ENCODE peak calls at places on chromosomes 13 and 19, in ten cellular contexts. X is fibroblast of lung, J is stomach, K is ascending aorta, O is ovary, C is PC-3, Z is IMR-90, S is BE2C, B is breast epithelium, F is foreskin fibroblast. N is an unnamed sample.

GRCh38 chr19:40614595-40615411 is 13.6 kb downstream of the LTBP4 start:
- DNase-seq in K (peak; percentile 90), C (peak; percentile 79), X (peak; percentile 98), Z (peak; percentile 99), O (peak; percentile 89), B (peak; percentile 75), J (peak; percentile 82), F (peak; percentile 99), S (peak; percentile 84), N (peak; percentile 98)

GRCh38 chr19:37078717-37079032 is 442 bp downstream of the ZNF420 start:
- DNase-seq in J (no peak), C (no peak), S (no peak), F (peak; percentile 5), B (no peak), Z (no peak), K (no peak), O (no peak), X (no peak), N (no peak)

GRCh38 chr13:30943881-30944280 is 11.4 kb downstream of the TEX26 start:
- DNase-seq in Z (no peak), F (peak; percentile 37), O (no peak), S (no peak), B (no peak), K (no peak), J (no peak), C (no peak), X (peak; percentile 28), N (no peak)

GRCh38 chr19:39363909-39364457 is 21.8 kb downstream of the SAMD4B start:
- DNase-seq in C (no peak), F (peak; percentile 78), O (no peak), S (no peak), K (no peak), J (no peak), B (no peak), Z (peak; percentile 80), X (peak; percentile 67), N (no peak)

GRCh38 chr19:36488118-36488815 is 1.1 kb downstream of the ZNF566 start:
- DNase-seq in C (no peak), X (peak; percentile 27), O (no peak), F (no peak), J (no peak), S (no peak), K (no peak), Z (peak; percentile 53), B (no peak), N (no peak)

GRCh38 chr19:21101511-21102242 is 19.7 kb downstream of the ZNF714 start:
- DNase-seq in B (no peak), F (no peak), K (no peak), Z (peak; percentile 37), J (no peak), X (no peak), S (no peak), O (no peak), C (no peak), N (no peak)

GRCh38 chr13:22915442-22916082 is 265.2 kb upstream of the SGCG start:
- DNase-seq in X (peak; percentile 64), F (peak; percentile 62), J (peak; percentile 40), S (peak; percentile 30), K (no peak), B (no peak), C (no peak), O (peak; percentile 75), Z (peak; percentile 17), N (peak; percentile 45)

GRCh38 chr13:87798536-87798935 is 127.4 kb downstream of the SLITRK5 start:
- DNase-seq in F (no peak), X (no peak), C (no peak), S (peak; percentile 56), O (no peak), J (no peak), Z (no peak), B (no peak), K (no peak), N (no peak)

GRCh38 chr19:42443944-42444398 is 1.2 kb upstream of the CXCL17 start:
- DNase-seq in X (no peak), F (no peak), C (no peak), Z (no peak), O (no peak), J (peak; percentile 51), S (no peak), B (no peak), K (no peak), N (no peak)

GRCh38 chr19:55176116-55176515 is 4.0 kb downstream of the SYT5 start:
- DNase-seq in Z (no peak), F (no peak), B (no peak), O (no peak), K (no peak), J (no peak), S (no peak), X (no peak), C (no peak), N (no peak)

GRCh38 chr19:47369923-47370625 is 21.0 kb downstream of the DHX34 start:
- DNase-seq in Z (peak; percentile 74), J (no peak), B (no peak), K (no peak), F (peak; percentile 81), X (peak; percentile 73), C (no peak), S (no peak), O (no peak), N (peak; percentile 56)

GRCh38 chr13:59247166-59247565 is 916.6 kb downstream of the DIAPH3 start:
- DNase-seq in S (peak; percentile 88), C (no peak), O (no peak), J (peak; percentile 49), Z (no peak), K (no peak), B (no peak), F (no peak), X (no peak), N (no peak)

DNA sequence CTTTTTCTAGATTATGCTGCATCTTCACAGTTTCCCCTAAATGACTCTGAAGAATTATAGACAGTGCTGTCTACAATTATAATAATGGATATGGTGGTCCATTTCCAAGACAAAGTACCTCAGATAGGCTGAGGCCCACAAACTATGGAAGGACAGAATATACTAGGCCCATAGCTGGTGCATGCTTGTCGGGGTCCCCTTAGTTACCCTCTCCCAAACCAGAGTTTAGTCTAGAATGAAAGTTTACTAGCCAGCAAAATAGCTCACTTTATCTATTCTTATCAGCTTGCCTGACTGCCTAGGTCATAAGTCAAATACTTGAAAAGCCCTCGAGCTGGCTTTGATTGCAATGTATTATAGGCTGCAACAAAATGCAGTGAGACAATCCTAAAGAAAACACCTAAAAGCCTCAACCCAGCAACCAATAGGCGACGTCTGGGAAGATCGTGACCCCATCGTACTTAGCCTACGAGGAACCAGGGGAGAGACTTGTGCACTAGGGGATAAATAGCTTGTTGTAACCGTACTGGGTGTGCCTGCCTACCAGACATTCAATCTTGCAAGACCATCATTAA is 785 bp upstream of the IGFL2 start:
- DNase-seq in F (no peak), B (no peak), C (no peak), Z (no peak), X (no peak), J (no peak), K (no peak), S (no peak), O (no peak), N (no peak)
- TF ChIP-seq CTCF in F (no peak), B (no peak), C (no peak), Z (no peak), X (no peak), J (no peak), K (no peak), S (no peak), O (no peak), N (no peak)

GRCh38 chr19:13171146-13171545 is 20.9 kb downstream of the IER2 start:
- DNase-seq in J (no peak), B (no peak), Z (no peak), C (no peak), O (no peak), X (no peak), K (no peak), S (no peak), F (no peak), N (no peak)

GRCh38 chr19:13173129-13173737 is 23.0 kb downstream of the IER2 start:
- DNase-seq in F (no peak), S (no peak), O (no peak), J (no peak), X (no peak), K (no peak), B (no peak), Z (no peak), C (no peak), N (no peak)

GRCh38 chr19:13169769-13170168 is 19.6 kb downstream of the IER2 start:
- DNase-seq in J (peak; percentile 67), F (peak; percentile 86), Z (peak; percentile 65), O (no peak), C (peak; percentile 99), B (peak; percentile 78), S (no peak), K (no peak), X (peak; percentile 44), N (no peak)

GRCh38 chr19:13176345-13176744 is 26.1 kb downstream of the IER2 start:
- DNase-seq in C (peak; percentile 68), B (no peak), K (no peak), O (no peak), F (no peak), J (no peak), X (no peak), S (no peak), Z (no peak), N (no peak)

DNA sequence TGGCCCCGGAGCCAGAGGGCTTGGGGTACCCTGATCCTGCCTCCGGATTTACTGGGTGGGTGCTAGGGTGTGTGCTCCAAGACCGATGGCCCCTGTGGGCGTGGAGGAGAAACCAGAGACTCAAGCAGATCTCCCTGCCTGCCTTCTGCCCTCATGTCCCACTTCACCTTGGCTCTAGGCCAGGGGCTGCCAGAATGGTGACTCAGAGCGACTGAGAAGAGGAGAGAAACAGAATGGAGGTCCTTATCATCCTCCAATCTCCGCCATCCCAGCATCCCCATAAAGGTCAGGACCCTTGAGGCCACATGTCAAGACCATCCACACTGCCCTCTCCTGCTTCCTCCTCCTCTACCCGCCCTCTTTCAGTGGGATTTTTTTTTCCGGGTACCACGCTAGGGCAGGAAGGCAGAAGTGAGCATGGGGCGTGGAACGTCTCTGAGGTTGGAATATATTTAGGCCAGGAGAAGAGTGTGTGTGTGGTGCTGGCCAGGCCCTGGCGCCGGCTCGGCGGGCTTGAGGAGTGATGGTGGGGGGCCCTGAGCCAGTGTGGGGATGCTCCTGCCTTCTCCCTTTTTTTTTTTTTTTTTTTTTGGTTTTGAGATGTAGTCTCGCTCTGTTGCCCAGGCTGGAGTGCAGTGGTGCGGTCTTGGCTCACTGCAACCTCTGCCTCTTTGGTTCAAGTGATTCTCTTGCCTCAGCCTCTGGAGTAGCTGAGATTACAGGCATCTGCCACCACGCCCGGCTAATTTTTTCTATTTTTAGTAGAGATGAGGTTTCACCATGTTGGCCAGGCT is 22.3 kb downstream of the IER2 start:
- DNase-seq in O (peak; percentile 60), J (peak; percentile 88), Z (peak; percentile 83), X (peak; percentile 85), F (peak; percentile 95), S (peak; percentile 95), C (peak; percentile 98), K (peak; percentile 95), B (peak; percentile 79), N (peak; percentile 75)
- H3K4me3 ChIP-seq in O (no peak overlapping the region), J (no peak overlapping the region), Z (no peak overlapping the region), X (no peak overlapping the region), F (no peak overlapping the region), S (peak overlapping the region; percentile 19), C (no peak overlapping the region), K (no peak overlapping the region), B (no peak overlapping the region), N (no peak overlapping the region)

GRCh38 chr13:31947105-31947504 is 84.5 kb upstream of the FRY start:
- DNase-seq in K (no peak), B (no peak), Z (no peak), S (no peak), O (no peak), J (no peak), C (no peak), F (peak; percentile 32), X (no peak), N (no peak)
- TF ChIP-seq CTCF in K (no peak), B (no peak), Z (no peak), S (peak; percentile 10), O (no peak), J (no peak), C (no peak), F (peak; percentile 8), X (no peak), N (no peak)

GRCh38 chr13:36188446-36188845 is 25.9 kb downstream of the SOHLH2 start:
- DNase-seq in C (no peak), J (no peak), O (no peak), B (no peak), X (no peak), S (no peak), F (no peak), K (no peak), Z (no peak), N (no peak)
- H3K4me3 ChIP-seq in C (no peak overlapping the region), J (no peak overlapping the region), O (no peak overlapping the region), B (no peak overlapping the region), X (no peak overlapping the region), S (no peak overlapping the region), F (no peak overlapping the region), K (no peak overlapping the region), Z (no peak overlapping the region), N (no peak overlapping the region)

N was measured in fibroblast of pulmonary artery.